ENCODE peak calls at places on chromosomes 4 and X, in nine cellular contexts. One of them, this sample, is unnamed.

GRCh38 chr4:39353478-39354177 is 12.5 kb downstream of the RFC1 start:
- DNase-seq in endothelial cell of umbilical vein: peak; percentile 83
- DNase-seq in CD4-positive, alpha-beta memory T cell: peak; percentile 70
- DNase-seq in ascending aorta: no peak
- DNase-seq in mammary epithelial cell: peak; percentile 48
- DNase-seq in astrocyte: peak; percentile 41
- DNase-seq in tibial artery: no peak
- DNase-seq in uterus: no peak
- DNase-seq in cardiac muscle cell: no peak
- DNase-seq in this sample: no peak

GRCh38 chr4:108502366-108502765 is 118.0 kb upstream of the RPL34 start:
- DNase-seq in endothelial cell of umbilical vein: no peak
- DNase-seq in CD4-positive, alpha-beta memory T cell: no peak
- DNase-seq in ascending aorta: no peak
- DNase-seq in mammary epithelial cell: peak; percentile 76
- DNase-seq in astrocyte: no peak
- DNase-seq in tibial artery: no peak
- DNase-seq in uterus: no peak
- DNase-seq in cardiac muscle cell: no peak
- DNase-seq in this sample: no peak

GRCh38 chrX:100411802-100412333 is 1.8 kb upstream of the PCDH19 start:
- DNase-seq in endothelial cell of umbilical vein: no peak
- DNase-seq in CD4-positive, alpha-beta memory T cell: no peak
- DNase-seq in ascending aorta: no peak
- DNase-seq in mammary epithelial cell: no peak
- DNase-seq in astrocyte: no peak
- DNase-seq in tibial artery: no peak
- DNase-seq in uterus: no peak
- DNase-seq in cardiac muscle cell: no peak
- DNase-seq in this sample: no peak

GRCh38 chr4:24849662-24850280 is 54.4 kb downstream of the SOD3 start:
- DNase-seq in endothelial cell of umbilical vein: no peak
- DNase-seq in CD4-positive, alpha-beta memory T cell: no peak
- DNase-seq in ascending aorta: no peak
- DNase-seq in mammary epithelial cell: no peak
- DNase-seq in astrocyte: no peak
- DNase-seq in tibial artery: no peak
- DNase-seq in uterus: peak; percentile 27
- DNase-seq in cardiac muscle cell: no peak
- DNase-seq in this sample: no peak

GRCh38 chrX:148854351-148854750 is 353.9 kb downstream of the AFF2 start:
- DNase-seq in endothelial cell of umbilical vein: no peak
- DNase-seq in CD4-positive, alpha-beta memory T cell: no peak
- DNase-seq in ascending aorta: no peak
- DNase-seq in mammary epithelial cell: peak; percentile 45
- DNase-seq in astrocyte: peak; percentile 19
- DNase-seq in tibial artery: no peak
- DNase-seq in uterus: no peak
- DNase-seq in cardiac muscle cell: no peak
- DNase-seq in this sample: no peak

GRCh38 chrX:48003367-48003757 is 427 bp downstream of the ZNF182 start:
- DNase-seq in endothelial cell of umbilical vein: no peak
- DNase-seq in CD4-positive, alpha-beta memory T cell: peak; percentile 17
- DNase-seq in ascending aorta: no peak
- DNase-seq in mammary epithelial cell: no peak
- DNase-seq in astrocyte: no peak
- DNase-seq in tibial artery: no peak
- DNase-seq in uterus: no peak
- DNase-seq in cardiac muscle cell: no peak
- DNase-seq in this sample: no peak

GRCh38 chrX:40285876-40286275 is 188.1 kb upstream of the BCOR start:
- DNase-seq in endothelial cell of umbilical vein: no peak
- DNase-seq in CD4-positive, alpha-beta memory T cell: no peak
- DNase-seq in ascending aorta: no peak
- DNase-seq in mammary epithelial cell: no peak
- DNase-seq in astrocyte: no peak
- DNase-seq in tibial artery: no peak
- DNase-seq in uterus: no peak
- DNase-seq in cardiac muscle cell: no peak
- DNase-seq in this sample: no peak

GRCh38 chr4:185932491-185932890 is 120.5 kb upstream of the SORBS2 start:
- DNase-seq in endothelial cell of umbilical vein: no peak
- DNase-seq in CD4-positive, alpha-beta memory T cell: no peak
- DNase-seq in ascending aorta: no peak
- DNase-seq in mammary epithelial cell: no peak
- DNase-seq in astrocyte: peak; percentile 40
- DNase-seq in tibial artery: no peak
- DNase-seq in uterus: no peak
- DNase-seq in cardiac muscle cell: no peak
- DNase-seq in this sample: no peak

GRCh38 chr4:88457307-88458090 is 580 bp downstream of the HERC5 start:
- DNase-seq in endothelial cell of umbilical vein: no peak
- DNase-seq in CD4-positive, alpha-beta memory T cell: no peak
- DNase-seq in ascending aorta: peak; percentile 75
- DNase-seq in mammary epithelial cell: peak; percentile 38
- DNase-seq in astrocyte: peak; percentile 8
- DNase-seq in tibial artery: peak; percentile 26
- DNase-seq in uterus: peak; percentile 40
- DNase-seq in cardiac muscle cell: peak; percentile 66
- DNase-seq in this sample: no peak

GRCh38 chr4:69601065-69601464 is 38.4 kb downstream of the UGT2A2 start:
- DNase-seq in endothelial cell of umbilical vein: no peak
- DNase-seq in CD4-positive, alpha-beta memory T cell: no peak
- DNase-seq in ascending aorta: no peak
- DNase-seq in mammary epithelial cell: no peak
- DNase-seq in astrocyte: no peak
- DNase-seq in tibial artery: no peak
- DNase-seq in uterus: no peak
- DNase-seq in cardiac muscle cell: no peak
- DNase-seq in this sample: no peak

GRCh38 chrX:8783100-8784098 is 17.8 kb downstream of the FAM9A start:
- DNase-seq in endothelial cell of umbilical vein: peak; percentile 33
- DNase-seq in CD4-positive, alpha-beta memory T cell: peak; percentile 33
- DNase-seq in ascending aorta: no peak
- DNase-seq in mammary epithelial cell: no peak
- DNase-seq in astrocyte: no peak
- DNase-seq in tibial artery: no peak
- DNase-seq in uterus: no peak
- DNase-seq in cardiac muscle cell: no peak
- DNase-seq in this sample: peak; percentile 7

GRCh38 chr4:91064157-91064853 is 937.1 kb downstream of the CCSER1 start:
- DNase-seq in endothelial cell of umbilical vein: peak; percentile 61
- DNase-seq in CD4-positive, alpha-beta memory T cell: no peak
- DNase-seq in ascending aorta: no peak
- DNase-seq in mammary epithelial cell: peak; percentile 16
- DNase-seq in astrocyte: peak; percentile 16
- DNase-seq in tibial artery: no peak
- DNase-seq in uterus: no peak
- DNase-seq in cardiac muscle cell: peak; percentile 76
- DNase-seq in this sample: no peak

GRCh38 chr4:80237992-80238391 is 28.5 kb upstream of the FGF5 start:
- DNase-seq in endothelial cell of umbilical vein: peak; percentile 77
- DNase-seq in CD4-positive, alpha-beta memory T cell: no peak
- DNase-seq in ascending aorta: no peak
- DNase-seq in mammary epithelial cell: peak; percentile 96
- DNase-seq in astrocyte: peak; percentile 97
- DNase-seq in tibial artery: no peak
- DNase-seq in uterus: no peak
- DNase-seq in cardiac muscle cell: no peak
- DNase-seq in this sample: no peak

GRCh38 chrX:108362026-108362425 is 76.2 kb downstream of the COL4A6 start:
- DNase-seq in endothelial cell of umbilical vein: no peak
- DNase-seq in CD4-positive, alpha-beta memory T cell: no peak
- DNase-seq in ascending aorta: no peak
- DNase-seq in mammary epithelial cell: peak; percentile 30
- DNase-seq in astrocyte: no peak
- DNase-seq in tibial artery: no peak
- DNase-seq in uterus: no peak
- DNase-seq in cardiac muscle cell: no peak
- DNase-seq in this sample: no peak

GRCh38 chr4:143099693-143100092 is 85.0 kb upstream of the USP38 start:
- DNase-seq in endothelial cell of umbilical vein: no peak
- DNase-seq in CD4-positive, alpha-beta memory T cell: no peak
- DNase-seq in ascending aorta: no peak
- DNase-seq in mammary epithelial cell: no peak
- DNase-seq in astrocyte: no peak
- DNase-seq in tibial artery: no peak
- DNase-seq in uterus: no peak
- DNase-seq in cardiac muscle cell: no peak
- DNase-seq in this sample: no peak

GRCh38 chr4:74682567-74683359 is 111.6 kb downstream of the BTC start:
- DNase-seq in endothelial cell of umbilical vein: peak; percentile 61
- DNase-seq in CD4-positive, alpha-beta memory T cell: no peak
- DNase-seq in ascending aorta: peak; percentile 74
- DNase-seq in mammary epithelial cell: peak; percentile 96
- DNase-seq in astrocyte: peak; percentile 97
- DNase-seq in tibial artery: no peak
- DNase-seq in uterus: no peak
- DNase-seq in cardiac muscle cell: peak; percentile 22
- DNase-seq in this sample: no peak

GRCh38 chrX:22950278-22951266 is 49.2 kb upstream of the DDX53 start:
- DNase-seq in endothelial cell of umbilical vein: peak; percentile 58
- DNase-seq in CD4-positive, alpha-beta memory T cell: no peak
- DNase-seq in ascending aorta: no peak
- DNase-seq in mammary epithelial cell: peak; percentile 71
- DNase-seq in astrocyte: peak; percentile 91
- DNase-seq in tibial artery: no peak
- DNase-seq in uterus: no peak
- DNase-seq in cardiac muscle cell: no peak
- DNase-seq in this sample: no peak

GRCh38 chr4:142824368-142824767 is 21.7 kb downstream of the INPP4B start:
- DNase-seq in endothelial cell of umbilical vein: no peak
- DNase-seq in CD4-positive, alpha-beta memory T cell: no peak
- DNase-seq in ascending aorta: no peak
- DNase-seq in mammary epithelial cell: peak; percentile 37
- DNase-seq in astrocyte: peak; percentile 54
- DNase-seq in tibial artery: no peak
- DNase-seq in uterus: no peak
- DNase-seq in cardiac muscle cell: no peak
- DNase-seq in this sample: no peak

GRCh38 chr4:79455216-79455615 is 47.2 kb upstream of the GK2 start:
- DNase-seq in endothelial cell of umbilical vein: no peak
- DNase-seq in CD4-positive, alpha-beta memory T cell: no peak
- DNase-seq in ascending aorta: no peak
- DNase-seq in mammary epithelial cell: no peak
- DNase-seq in astrocyte: no peak
- DNase-seq in tibial artery: no peak
- DNase-seq in uterus: no peak
- DNase-seq in cardiac muscle cell: no peak
- DNase-seq in this sample: no peak

GRCh38 chr4:1317177-1318045 is 27.7 kb downstream of the MAEA start:
- DNase-seq in endothelial cell of umbilical vein: no peak
- DNase-seq in CD4-positive, alpha-beta memory T cell: no peak
- DNase-seq in ascending aorta: no peak
- DNase-seq in mammary epithelial cell: no peak
- DNase-seq in astrocyte: no peak
- DNase-seq in tibial artery: no peak
- DNase-seq in uterus: no peak
- DNase-seq in cardiac muscle cell: no peak
- DNase-seq in this sample: no peak

GRCh38 chrX:134646671-134647070 is 11.6 kb downstream of the PLAC1 start:
- DNase-seq in endothelial cell of umbilical vein: no peak
- DNase-seq in CD4-positive, alpha-beta memory T cell: no peak
- DNase-seq in ascending aorta: no peak
- DNase-seq in mammary epithelial cell: peak; percentile 41
- DNase-seq in astrocyte: no peak
- DNase-seq in tibial artery: no peak
- DNase-seq in uterus: no peak
- DNase-seq in cardiac muscle cell: no peak
- DNase-seq in this sample: no peak

GRCh38 chrX:66076801-66077200 is 36.9 kb upstream of the VSIG4 start:
- DNase-seq in endothelial cell of umbilical vein: no peak
- DNase-seq in CD4-positive, alpha-beta memory T cell: no peak
- DNase-seq in ascending aorta: no peak
- DNase-seq in mammary epithelial cell: no peak
- DNase-seq in astrocyte: no peak
- DNase-seq in tibial artery: no peak
- DNase-seq in uterus: no peak
- DNase-seq in cardiac muscle cell: no peak
- DNase-seq in this sample: no peak

GRCh38 chr4:41432219-41432618 is 105.7 kb upstream of the LIMCH1 start:
- DNase-seq in endothelial cell of umbilical vein: no peak
- DNase-seq in CD4-positive, alpha-beta memory T cell: no peak
- DNase-seq in ascending aorta: no peak
- DNase-seq in mammary epithelial cell: no peak
- DNase-seq in astrocyte: no peak
- DNase-seq in tibial artery: no peak
- DNase-seq in uterus: no peak
- DNase-seq in cardiac muscle cell: no peak
- DNase-seq in this sample: no peak
- H3K9me3 ChIP-seq in endothelial cell of umbilical vein: no peaks in the 10 kb centered on the region
- H3K9me3 ChIP-seq in CD4-positive, alpha-beta memory T cell: no peaks in the 10 kb centered on the region
- H3K9me3 ChIP-seq in ascending aorta: no peaks in the 10 kb centered on the region
- H3K9me3 ChIP-seq in mammary epithelial cell: no peaks in the 10 kb centered on the region
- H3K9me3 ChIP-seq in astrocyte: no peaks in the 10 kb centered on the region
- H3K9me3 ChIP-seq in tibial artery: no peaks in the 10 kb centered on the region
- H3K9me3 ChIP-seq in uterus: no peaks in the 10 kb centered on the region
- H3K9me3 ChIP-seq in cardiac muscle cell: no peaks in the 10 kb centered on the region
- H3K9me3 ChIP-seq in this sample: no peaks in the 10 kb centered on the region

GRCh38 chr4:102685768-102686167 is 75.0 kb downstream of the MANBA start:
- DNase-seq in endothelial cell of umbilical vein: no peak
- DNase-seq in CD4-positive, alpha-beta memory T cell: no peak
- DNase-seq in ascending aorta: no peak
- DNase-seq in mammary epithelial cell: no peak
- DNase-seq in astrocyte: no peak
- DNase-seq in tibial artery: no peak
- DNase-seq in uterus: no peak
- DNase-seq in cardiac muscle cell: no peak
- DNase-seq in this sample: no peak
- H3K9me3 ChIP-seq in endothelial cell of umbilical vein: no peaks in the 10 kb centered on the region
- H3K9me3 ChIP-seq in CD4-positive, alpha-beta memory T cell: no peaks in the 10 kb centered on the region
- H3K9me3 ChIP-seq in ascending aorta: no peaks in the 10 kb centered on the region
- H3K9me3 ChIP-seq in mammary epithelial cell: no peaks in the 10 kb centered on the region
- H3K9me3 ChIP-seq in astrocyte: no peaks in the 10 kb centered on the region
- H3K9me3 ChIP-seq in tibial artery: no peaks in the 10 kb centered on the region
- H3K9me3 ChIP-seq in uterus: no peaks in the 10 kb centered on the region
- H3K9me3 ChIP-seq in cardiac muscle cell: no peaks in the 10 kb centered on the region
- H3K9me3 ChIP-seq in this sample: no peaks in the 10 kb centered on the region

GRCh38 chrX:153102436-153102835 is 30.2 kb downstream of the PNMA6A start:
- DNase-seq in endothelial cell of umbilical vein: no peak
- DNase-seq in CD4-positive, alpha-beta memory T cell: no peak
- DNase-seq in ascending aorta: peak; percentile 2
- DNase-seq in mammary epithelial cell: no peak
- DNase-seq in astrocyte: no peak
- DNase-seq in tibial artery: no peak
- DNase-seq in uterus: no peak
- DNase-seq in cardiac muscle cell: no peak
- DNase-seq in this sample: no peak
- H3K9me3 ChIP-seq in endothelial cell of umbilical vein: no peaks in the 10 kb centered on the region
- H3K9me3 ChIP-seq in CD4-positive, alpha-beta memory T cell: no peaks in the 10 kb centered on the region
- H3K9me3 ChIP-seq in ascending aorta: peaks cover 3% of the 10 kb centered on the region
- H3K9me3 ChIP-seq in mammary epithelial cell: peaks cover 4% of the 10 kb centered on the region
- H3K9me3 ChIP-seq in astrocyte: no peaks in the 10 kb centered on the region
- H3K9me3 ChIP-seq in tibial artery: no peaks in the 10 kb centered on the region
- H3K9me3 ChIP-seq in uterus: no peaks in the 10 kb centered on the region
- H3K9me3 ChIP-seq in cardiac muscle cell: no peaks in the 10 kb centered on the region
- H3K9me3 ChIP-seq in this sample: no peaks in the 10 kb centered on the region

DNA sequence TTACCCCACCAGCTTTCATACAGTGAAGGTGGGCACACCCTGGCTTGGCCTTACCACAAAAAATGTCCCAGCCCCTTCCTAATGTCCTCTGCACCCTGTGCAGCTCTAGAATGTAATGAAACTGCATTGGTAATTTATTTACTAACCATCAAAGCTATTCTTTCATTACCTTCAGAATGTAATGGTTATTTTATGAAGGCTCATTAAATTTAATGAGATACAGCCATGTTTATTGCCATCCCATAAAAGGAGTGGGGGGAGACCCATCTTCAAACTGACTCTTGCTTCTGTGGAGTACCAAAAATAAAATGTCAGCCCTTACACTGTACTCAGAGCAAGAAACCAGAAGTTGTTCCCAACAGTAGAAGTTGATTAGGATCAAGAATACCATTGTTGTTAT is 25.0 kb downstream of the NKX6-1 start:
- DNase-seq in endothelial cell of umbilical vein: no peak
- DNase-seq in CD4-positive, alpha-beta memory T cell: no peak
- DNase-seq in ascending aorta: no peak
- DNase-seq in mammary epithelial cell: no peak
- DNase-seq in astrocyte: no peak
- DNase-seq in tibial artery: no peak
- DNase-seq in uterus: no peak
- DNase-seq in cardiac muscle cell: no peak
- DNase-seq in this sample: no peak
- H3K9me3 ChIP-seq in endothelial cell of umbilical vein: no peaks in the 10 kb centered on the region
- H3K9me3 ChIP-seq in CD4-positive, alpha-beta memory T cell: no peaks in the 10 kb centered on the region
- H3K9me3 ChIP-seq in ascending aorta: no peaks in the 10 kb centered on the region
- H3K9me3 ChIP-seq in mammary epithelial cell: no peaks in the 10 kb centered on the region
- H3K9me3 ChIP-seq in astrocyte: no peaks in the 10 kb centered on the region
- H3K9me3 ChIP-seq in tibial artery: no peaks in the 10 kb centered on the region
- H3K9me3 ChIP-seq in uterus: no peaks in the 10 kb centered on the region
- H3K9me3 ChIP-seq in cardiac muscle cell: no peaks in the 10 kb centered on the region
- H3K9me3 ChIP-seq in this sample: no peaks in the 10 kb centered on the region

This sample was measured in T-helper 17 cell.